ENCODE peak calls at places on chromosomes 3 and 15, in four cellular contexts. E is tibial artery, H is tibial nerve, J is cardiac fibroblast. Z is an unnamed sample.
A peak's percentile ranks its signal among the peaks of the same experiment; 100 is the strongest.

GRCh38 chr3:98454929-98455328 is 8.1 kb upstream of the OR5K1 start:
- DNase-seq in E (no peak), H (no peak), J (no peak), Z (no peak)

GRCh38 chr3:110495201-110495927 is 576.3 kb upstream of the NECTIN3 start:
- DNase-seq in E (no peak), H (no peak), J (no peak), Z (no peak)

GRCh38 chr3:191353022-191353777 is 22.9 kb upstream of the UTS2B start:
- DNase-seq in E (no peak), H (no peak), J (no peak), Z (no peak)

GRCh38 chr3:195241592-195242355 is 29.2 kb downstream of the XXYLT1 start:
- DNase-seq in E (no peak), H (no peak), J (peak; percentile 18), Z (peak; percentile 2)

GRCh38 chr15:74235962-74236361 is at the start of gene CCDC33:
- DNase-seq in E (no peak), H (no peak), J (no peak), Z (no peak)

GRCh38 chr3:16500911-16501310 is 12.6 kb downstream of the RFTN1 start:
- DNase-seq in E (no peak), H (no peak), J (no peak), Z (no peak)

GRCh38 chr3:146469206-146470017 is at the start of gene PLSCR2:
- DNase-seq in E (no peak), H (peak; percentile 43), J (peak; percentile 24), Z (peak; percentile 63)

GRCh38 chr3:65979152-65979551 is 59.6 kb downstream of the MAGI1 start:
- DNase-seq in E (peak; percentile 39), H (peak; percentile 48), J (peak; percentile 80), Z (peak; percentile 41)

GRCh38 chr3:98817546-98817945 is 54.4 kb downstream of the ST3GAL6 start:
- DNase-seq in E (no peak), H (no peak), J (peak; percentile 76), Z (no peak)

GRCh38 chr3:195455789-195456188 is 13.0 kb upstream of the ACAP2 start:
- DNase-seq in E (no peak), H (no peak), J (no peak), Z (no peak)

GRCh38 chr15:99986297-99987118 is 253.3 kb upstream of the LYSMD4 start:
- DNase-seq in E (no peak), H (no peak), J (no peak), Z (no peak)

GRCh38 chr3:46705751-46706572 is 4.8 kb downstream of the TMIE start:
- DNase-seq in E (peak; percentile 17), H (no peak), J (peak; percentile 47), Z (no peak)

GRCh38 chr3:136955813-136956212 is 2.0 kb upstream of the IL20RB start:
- DNase-seq in E (no peak), H (no peak), J (peak; percentile 88), Z (no peak)

GRCh38 chr15:93929375-93930094 is 301.8 kb upstream of the MCTP2 start:
- DNase-seq in E (peak; percentile 70), H (peak; percentile 44), J (peak; percentile 87), Z (peak; percentile 70)

GRCh38 chr15:89654847-89655805 is at the start of gene KIF7:
- DNase-seq in E (peak; percentile 23), H (no peak), J (peak; percentile 29), Z (no peak)

GRCh38 chr3:123757281-123757940 is 126.7 kb downstream of the MYLK start:
- DNase-seq in E (peak; percentile 69), H (peak; percentile 34), J (no peak), Z (peak; percentile 42)

GRCh38 chr3:152398495-152398894 is 129.8 kb downstream of the MBNL1 start:
- DNase-seq in E (no peak), H (no peak), J (no peak), Z (no peak)

GRCh38 chr3:88912294-88913014 is 195.0 kb upstream of the EPHA3 start:
- DNase-seq in E (no peak), H (no peak), J (no peak), Z (no peak)

GRCh38 chr3:71064288-71064975 is 519.1 kb downstream of the FOXP1 start:
- DNase-seq in E (peak; percentile 56), H (no peak), J (peak; percentile 76), Z (no peak)

GRCh38 chr3:151219056-151219455 is 16.0 kb upstream of the GPR171 start:
- DNase-seq in E (no peak), H (no peak), J (peak; percentile 64), Z (no peak)

GRCh38 chr15:96330450-96331140 is at the start of gene NR2F2:
- DNase-seq in E (peak; percentile 98), H (peak; percentile 97), J (peak; percentile 99), Z (peak; percentile 93)

GRCh38 chr3:23702198-23702597 is 103.6 kb upstream of the UBE2E1 start:
- DNase-seq in E (no peak), H (no peak), J (peak; percentile 17), Z (no peak)

GRCh38 chr3:193176690-193177089 is 64.3 kb upstream of the PLAAT1 start:
- DNase-seq in E (no peak), H (no peak), J (no peak), Z (no peak)

GRCh38 chr3:169574531-169574930 is 89.0 kb downstream of the MECOM start:
- DNase-seq in E (no peak), H (no peak), J (no peak), Z (no peak)

GRCh38 chr3:169575381-169575780 is 88.1 kb downstream of the MECOM start:
- DNase-seq in E (no peak), H (no peak), J (peak; percentile 64), Z (peak; percentile 24)

GRCh38 chr3:169578381-169578780 is 85.1 kb downstream of the MECOM start:
- DNase-seq in E (no peak), H (no peak), J (no peak), Z (no peak)

GRCh38 chr3:169579086-169579485 is 84.4 kb downstream of the MECOM start:
- DNase-seq in E (no peak), H (no peak), J (no peak), Z (no peak)

GRCh38 chr3:169573129-169573528 is 90.4 kb downstream of the MECOM start:
- DNase-seq in E (no peak), H (no peak), J (peak; percentile 20), Z (no peak)
- TF ChIP-seq CTCF in E (no peak), H (no peak), J (peak; percentile 23), Z (no peak)

DNA sequence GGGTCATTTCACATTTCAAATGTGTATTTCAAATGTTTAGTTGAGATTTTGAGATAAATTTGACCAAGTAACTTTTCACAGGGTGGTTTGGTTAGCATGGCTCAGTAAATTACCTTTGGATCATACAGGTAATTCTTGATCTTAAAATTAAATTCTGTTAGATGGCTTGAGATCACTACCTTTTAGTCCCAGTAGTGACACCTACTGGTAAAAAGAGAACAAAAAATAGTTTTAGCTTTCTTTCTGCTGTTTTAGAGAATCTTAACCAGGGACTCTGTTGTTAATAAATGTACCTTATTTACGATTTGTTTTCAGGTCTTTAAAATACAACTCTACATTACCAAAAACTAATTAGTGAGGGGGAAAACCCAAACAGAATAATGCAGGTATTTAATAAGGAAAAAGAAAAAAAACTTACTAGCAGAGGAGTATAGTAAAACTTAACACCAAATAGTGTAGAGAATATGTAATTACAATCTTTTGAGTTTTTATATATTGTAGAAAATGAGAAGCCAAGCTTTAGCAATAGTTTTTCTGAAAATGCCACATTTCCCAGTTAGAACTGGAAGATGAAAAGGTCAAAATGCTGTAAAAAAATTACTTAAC is 620.3 kb upstream of the AGTR1 start:
- DNase-seq in E (no peak), H (no peak), J (peak; percentile 60), Z (no peak)
- TF ChIP-seq CTCF in E (peak; percentile 38), H (peak; percentile 35), J (peak; percentile 52), Z (peak; percentile 46)

GRCh38 chr3:134356411-134357040 is 17.7 kb downstream of the AMOTL2 start:
- DNase-seq in E (peak; percentile 7), H (no peak), J (no peak), Z (no peak)

GRCh38 chr3:134360046-134360445 is 14.2 kb downstream of the AMOTL2 start:
- DNase-seq in E (no peak), H (no peak), J (no peak), Z (no peak)

GRCh38 chr3:134357261-134357913 is 16.9 kb downstream of the AMOTL2 start:
- DNase-seq in E (no peak), H (no peak), J (no peak), Z (no peak)

GRCh38 chr3:134359121-134360010 is 14.9 kb downstream of the AMOTL2 start:
- DNase-seq in E (no peak), H (no peak), J (no peak), Z (no peak)

DNA sequence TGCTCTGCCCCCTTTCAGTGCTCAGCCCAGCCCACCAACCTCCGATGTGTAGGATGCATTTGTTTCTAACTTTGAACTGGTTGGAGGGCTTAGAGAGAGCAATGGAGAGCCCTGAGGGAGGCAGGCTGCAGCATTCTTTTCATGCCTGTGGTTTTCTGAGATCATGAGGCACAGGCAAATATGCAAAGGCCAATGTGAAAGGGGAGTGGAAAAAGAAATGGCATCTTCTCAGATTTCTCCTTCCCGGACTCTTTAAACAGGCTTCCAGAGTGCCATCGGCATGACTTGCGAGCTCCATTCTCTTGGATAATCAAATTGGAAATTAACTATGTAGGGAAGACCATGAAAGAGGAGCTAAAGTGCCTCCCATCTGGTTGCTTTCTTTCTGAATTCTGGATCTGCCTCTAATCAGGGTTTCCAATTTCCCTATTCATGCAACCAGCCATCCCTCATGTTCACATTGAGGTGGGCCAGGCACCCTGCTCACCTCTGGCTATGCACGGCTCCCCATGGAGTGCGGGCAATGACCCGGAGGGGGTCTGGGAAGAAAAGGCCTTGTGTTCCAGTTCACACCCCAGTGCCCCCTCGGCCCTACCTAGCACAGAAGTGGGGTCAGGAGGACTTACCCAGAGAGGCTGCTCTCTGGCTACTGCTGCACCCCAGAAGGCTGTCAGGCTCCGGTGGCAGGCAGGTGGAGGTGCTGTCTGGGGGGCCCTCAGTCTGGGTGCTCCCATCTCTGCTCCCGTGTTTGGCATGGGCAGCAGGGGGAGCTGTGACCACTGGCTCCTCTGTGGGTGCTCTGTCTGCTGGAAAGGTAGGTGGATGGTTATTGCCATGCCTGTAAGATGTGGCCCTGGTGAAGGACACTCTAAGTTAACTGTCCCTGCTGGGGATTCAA is 16.1 kb downstream of the AMOTL2 start:
- DNase-seq in E (no peak), H (peak; percentile 58), J (peak; percentile 95), Z (no peak)
- TF ChIP-seq CTCF in E (no peak), H (no peak), J (peak; percentile 45), Z (peak; percentile 49)

GRCh38 chr3:141115752-141116541 is 64.8 kb downstream of the SPSB4 start:
- DNase-seq in E (no peak), H (peak; percentile 49), J (peak; percentile 43), Z (peak; percentile 51)

GRCh38 chr3:141114179-141114745 is 63.1 kb downstream of the SPSB4 start:
- DNase-seq in E (peak; percentile 14), H (no peak), J (no peak), Z (no peak)

GRCh38 chr3:141116791-141117190 is 65.6 kb downstream of the SPSB4 start:
- DNase-seq in E (no peak), H (no peak), J (no peak), Z (no peak)

GRCh38 chr3:141112686-141113255 is 61.6 kb downstream of the SPSB4 start:
- DNase-seq in E (no peak), H (no peak), J (no peak), Z (no peak)

DNA sequence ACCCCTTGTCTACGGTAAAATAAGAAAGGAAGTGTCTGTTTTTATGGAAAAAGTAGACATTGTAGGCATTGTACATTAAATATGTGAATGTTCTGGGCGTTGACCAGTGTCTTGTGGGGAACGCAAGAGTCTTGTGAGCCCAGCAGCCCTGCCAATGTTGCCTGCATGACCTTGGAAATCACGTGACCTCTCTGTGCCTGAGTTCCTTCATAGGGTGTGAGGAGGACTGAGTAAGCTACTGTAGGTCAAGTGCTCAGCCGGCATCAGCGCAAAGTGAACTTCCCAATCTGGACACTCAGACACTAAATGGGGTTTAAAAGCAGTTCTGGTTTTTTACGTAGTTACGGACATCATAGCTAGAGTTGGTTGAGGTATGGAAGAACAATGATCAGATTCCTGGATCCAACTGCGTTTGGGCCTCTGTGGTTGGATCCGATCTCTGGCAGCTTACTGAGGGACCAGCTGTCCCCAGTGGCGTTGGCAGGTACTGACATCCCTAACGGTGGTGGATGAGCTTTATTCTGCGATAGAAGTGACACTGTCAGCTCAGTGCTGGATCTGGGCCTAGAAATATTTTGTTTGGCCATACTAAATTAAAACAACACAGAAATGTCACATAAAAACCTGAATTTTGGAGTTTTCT is 63.8 kb downstream of the SPSB4 start:
- DNase-seq in E (no peak), H (no peak), J (no peak), Z (no peak)
- TF ChIP-seq CTCF in E (peak; percentile 22), H (no peak), J (peak; percentile 32), Z (peak; percentile 28)

Z was measured in heart right ventricle.